ENCODE peak calls at places on chromosomes 7 and 10, in eight cellular contexts. V is fibroblast of the conjunctiva; D is HEK293T; P is cardiac fibroblast; I is CD8-positive, alpha-beta memory T cell; X is cardiac muscle cell; Y is OCI-LY7; U is IMR-90. B is an unnamed sample.

GRCh38 chr7:21844742-21845141 is 101.0 kb downstream of the CDCA7L start:
- DNase-seq in V (no peak), D (no peak), P (no peak), I (no peak), X (no peak), Y (no peak), U (no peak), B (no peak)

GRCh38 chr10:132166216-132166950 is 20.4 kb upstream of the DPYSL4 start:
- DNase-seq in V (no peak), D (no peak), P (no peak), I (no peak), X (no peak), Y (no peak), U (no peak), B (no peak)

GRCh38 chr10:15251791-15252380 is 83.4 kb upstream of the NMT2 start:
- DNase-seq in V (no peak), D (no peak), P (no peak), I (no peak), X (no peak), Y (no peak), U (no peak), B (no peak)

GRCh38 chr7:152025937-152026890 is 740 bp downstream of the GALNT11 start:
- DNase-seq in V (no peak), D (no peak), P (no peak), I (no peak), X (no peak), Y (no peak), U (no peak), B (no peak)

GRCh38 chr7:7157177-7157886 is 25.0 kb upstream of the C1GALT1 start:
- DNase-seq in V (peak; percentile 6), D (no peak), P (peak; percentile 67), I (peak; percentile 13), X (no peak), Y (no peak), U (peak; percentile 58), B (no peak)

GRCh38 chr7:68187549-68187948 is 1190.9 kb downstream of the TYW1 start:
- DNase-seq in V (no peak), D (no peak), P (no peak), I (no peak), X (no peak), Y (no peak), U (no peak), B (no peak)

GRCh38 chr10:44990965-44991364 is 9.8 kb upstream of the ZNF22 start:
- DNase-seq in V (no peak), D (no peak), P (no peak), I (no peak), X (no peak), Y (no peak), U (no peak), B (no peak)

GRCh38 chr7:138245682-138246081 is 169.4 kb downstream of the AKR1D1 start:
- DNase-seq in V (no peak), D (no peak), P (peak; percentile 89), I (no peak), X (peak; percentile 22), Y (no peak), U (no peak), B (no peak)

GRCh38 chr10:124998624-124999291 is 56.8 kb downstream of the ZRANB1 start:
- DNase-seq in V (no peak), D (no peak), P (no peak), I (no peak), X (no peak), Y (no peak), U (no peak), B (no peak)

GRCh38 chr7:69123003-69123402 is 475.3 kb upstream of the AUTS2 start:
- DNase-seq in V (no peak), D (no peak), P (no peak), I (no peak), X (no peak), Y (no peak), U (no peak), B (no peak)

GRCh38 chr10:101777085-101777856 is 1.4 kb upstream of the FGF8 start:
- DNase-seq in V (no peak), D (peak; percentile 5), P (no peak), I (no peak), X (no peak), Y (no peak), U (no peak), B (no peak)

GRCh38 chr7:15609287-15609686 is 47.5 kb upstream of the AGMO start:
- DNase-seq in V (no peak), D (no peak), P (no peak), I (no peak), X (no peak), Y (no peak), U (no peak), B (no peak)

GRCh38 chr10:90912176-90912575 is 8.7 kb downstream of the ANKRD1 start:
- DNase-seq in V (no peak), D (no peak), P (peak; percentile 23), I (no peak), X (peak; percentile 29), Y (no peak), U (no peak), B (no peak)

GRCh38 chr7:151086802-151087246 is 549 bp downstream of the AGAP3 start:
- DNase-seq in V (no peak), D (no peak), P (no peak), I (peak; percentile 16), X (peak; percentile 61), Y (no peak), U (no peak), B (no peak)

GRCh38 chr10:102975483-102976057 is 57.5 kb downstream of the CNNM2 start:
- DNase-seq in V (no peak), D (no peak), P (no peak), I (no peak), X (no peak), Y (no peak), U (no peak), B (no peak)

B was measured in NCI-H460.